ENCODE peak calls at places on chromosomes 11 and 22, in nine cellular contexts. One of them, this sample, is unnamed.

GRCh38 chr11:2799881-2800654 is 85.5 kb downstream of the CDKN1C start:
- DNase-seq in spleen: peak; percentile 61
- DNase-seq in HCT116: no peak
- DNase-seq in stomach: peak; percentile 38
- DNase-seq in endothelial cell of umbilical vein: no peak
- DNase-seq in sigmoid colon: peak; percentile 62
- DNase-seq in Panc1: no peak
- DNase-seq in SK-N-SH: no peak
- DNase-seq in prostate gland: no peak
- DNase-seq in this sample: peak; percentile 6

GRCh38 chr11:47889714-47890441 is 41.7 kb upstream of the NUP160 start:
- DNase-seq in spleen: no peak
- DNase-seq in HCT116: no peak
- DNase-seq in stomach: no peak
- DNase-seq in endothelial cell of umbilical vein: peak; percentile 88
- DNase-seq in sigmoid colon: no peak
- DNase-seq in Panc1: no peak
- DNase-seq in SK-N-SH: no peak
- DNase-seq in prostate gland: no peak
- DNase-seq in this sample: no peak

GRCh38 chr11:79156031-79156430 is 284.8 kb downstream of the TENM4 start:
- DNase-seq in spleen: no peak
- DNase-seq in HCT116: no peak
- DNase-seq in stomach: no peak
- DNase-seq in endothelial cell of umbilical vein: no peak
- DNase-seq in sigmoid colon: no peak
- DNase-seq in Panc1: no peak
- DNase-seq in SK-N-SH: no peak
- DNase-seq in prostate gland: no peak
- DNase-seq in this sample: no peak

GRCh38 chr22:37064553-37064952 is 13.0 kb downstream of the KCTD17 start:
- DNase-seq in spleen: no peak
- DNase-seq in HCT116: no peak
- DNase-seq in stomach: no peak
- DNase-seq in endothelial cell of umbilical vein: no peak
- DNase-seq in sigmoid colon: no peak
- DNase-seq in Panc1: no peak
- DNase-seq in SK-N-SH: no peak
- DNase-seq in prostate gland: no peak
- DNase-seq in this sample: no peak

GRCh38 chr11:64120951-64121569 is 44.9 kb downstream of the MACROD1 start:
- DNase-seq in spleen: no peak
- DNase-seq in HCT116: no peak
- DNase-seq in stomach: no peak
- DNase-seq in endothelial cell of umbilical vein: no peak
- DNase-seq in sigmoid colon: peak; percentile 86
- DNase-seq in Panc1: no peak
- DNase-seq in SK-N-SH: no peak
- DNase-seq in prostate gland: peak; percentile 83
- DNase-seq in this sample: no peak

GRCh38 chr11:134036484-134037092 is 32.3 kb upstream of the JAM3 start:
- DNase-seq in spleen: no peak
- DNase-seq in HCT116: no peak
- DNase-seq in stomach: no peak
- DNase-seq in endothelial cell of umbilical vein: no peak
- DNase-seq in sigmoid colon: no peak
- DNase-seq in Panc1: no peak
- DNase-seq in SK-N-SH: peak; percentile 65
- DNase-seq in prostate gland: no peak
- DNase-seq in this sample: no peak

GRCh38 chr11:66956689-66957290 is 1.4 kb downstream of the PC start:
- DNase-seq in spleen: no peak
- DNase-seq in HCT116: no peak
- DNase-seq in stomach: peak; percentile 27
- DNase-seq in endothelial cell of umbilical vein: no peak
- DNase-seq in sigmoid colon: peak; percentile 70
- DNase-seq in Panc1: no peak
- DNase-seq in SK-N-SH: no peak
- DNase-seq in prostate gland: no peak
- DNase-seq in this sample: no peak

GRCh38 chr22:36546932-36547331 is 18.0 kb upstream of the EIF3D start:
- DNase-seq in spleen: no peak
- DNase-seq in HCT116: peak; percentile 35
- DNase-seq in stomach: no peak
- DNase-seq in endothelial cell of umbilical vein: peak; percentile 15
- DNase-seq in sigmoid colon: no peak
- DNase-seq in Panc1: peak; percentile 76
- DNase-seq in SK-N-SH: no peak
- DNase-seq in prostate gland: no peak
- DNase-seq in this sample: no peak

GRCh38 chr11:119863811-119864601 is 135.0 kb upstream of the NECTIN1 start:
- DNase-seq in spleen: peak; percentile 38
- DNase-seq in HCT116: no peak
- DNase-seq in stomach: no peak
- DNase-seq in endothelial cell of umbilical vein: no peak
- DNase-seq in sigmoid colon: no peak
- DNase-seq in Panc1: no peak
- DNase-seq in SK-N-SH: peak; percentile 57
- DNase-seq in prostate gland: no peak
- DNase-seq in this sample: peak; percentile 85

GRCh38 chr11:44258190-44258489 is 51.8 kb downstream of the ALX4 start:
- DNase-seq in spleen: no peak
- DNase-seq in HCT116: no peak
- DNase-seq in stomach: no peak
- DNase-seq in endothelial cell of umbilical vein: no peak
- DNase-seq in sigmoid colon: no peak
- DNase-seq in Panc1: no peak
- DNase-seq in SK-N-SH: no peak
- DNase-seq in prostate gland: no peak
- DNase-seq in this sample: no peak

GRCh38 chr11:46895821-46896220 is 22.5 kb downstream of the LRP4 start:
- DNase-seq in spleen: peak; percentile 61
- DNase-seq in HCT116: no peak
- DNase-seq in stomach: peak; percentile 89
- DNase-seq in endothelial cell of umbilical vein: no peak
- DNase-seq in sigmoid colon: peak; percentile 83
- DNase-seq in Panc1: no peak
- DNase-seq in SK-N-SH: no peak
- DNase-seq in prostate gland: peak; percentile 75
- DNase-seq in this sample: peak; percentile 20

GRCh38 chr11:87173185-87174039 is 135.7 kb downstream of the TMEM135 start:
- DNase-seq in spleen: no peak
- DNase-seq in HCT116: peak; percentile 56
- DNase-seq in stomach: no peak
- DNase-seq in endothelial cell of umbilical vein: peak; percentile 94
- DNase-seq in sigmoid colon: no peak
- DNase-seq in Panc1: peak; percentile 20
- DNase-seq in SK-N-SH: no peak
- DNase-seq in prostate gland: peak; percentile 8
- DNase-seq in this sample: no peak

GRCh38 chr11:35141538-35141937 is 2.6 kb downstream of the CD44 start:
- DNase-seq in spleen: peak; percentile 90
- DNase-seq in HCT116: no peak
- DNase-seq in stomach: peak; percentile 60
- DNase-seq in endothelial cell of umbilical vein: no peak
- DNase-seq in sigmoid colon: peak; percentile 86
- DNase-seq in Panc1: no peak
- DNase-seq in SK-N-SH: no peak
- DNase-seq in prostate gland: peak; percentile 85
- DNase-seq in this sample: peak; percentile 85

GRCh38 chr11:105589346-105589745 is 20.5 kb upstream of the GRIA4 start:
- DNase-seq in spleen: no peak
- DNase-seq in HCT116: no peak
- DNase-seq in stomach: no peak
- DNase-seq in endothelial cell of umbilical vein: no peak
- DNase-seq in sigmoid colon: no peak
- DNase-seq in Panc1: no peak
- DNase-seq in SK-N-SH: no peak
- DNase-seq in prostate gland: no peak
- DNase-seq in this sample: no peak

DNA sequence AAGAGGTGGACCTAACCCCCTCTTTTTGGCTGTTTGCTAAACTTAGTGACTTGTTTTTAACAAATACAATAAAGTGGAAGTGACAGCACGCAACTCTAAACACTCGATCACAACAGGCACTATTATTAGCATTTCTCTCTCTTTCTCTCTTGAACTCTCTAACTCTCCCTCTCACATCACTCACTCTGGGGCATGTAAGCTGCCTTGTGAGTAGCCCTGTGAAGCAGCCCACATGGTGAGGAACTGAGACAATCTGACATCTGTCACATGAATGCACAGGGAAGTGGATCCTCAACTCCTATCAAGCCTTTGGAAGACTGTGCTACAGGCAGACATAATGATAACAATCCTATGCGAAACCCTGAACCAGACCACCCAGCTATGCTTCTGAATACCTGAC is 609.0 kb upstream of the CNTN5 start:
- DNase-seq in spleen: no peak
- DNase-seq in HCT116: no peak
- DNase-seq in stomach: no peak
- DNase-seq in endothelial cell of umbilical vein: no peak
- DNase-seq in sigmoid colon: no peak
- DNase-seq in Panc1: no peak
- DNase-seq in SK-N-SH: no peak
- DNase-seq in prostate gland: no peak
- DNase-seq in this sample: no peak
- H3K4me3 ChIP-seq in spleen: no peak overlapping the region
- H3K4me3 ChIP-seq in HCT116: no peak overlapping the region
- H3K4me3 ChIP-seq in stomach: no peak overlapping the region
- H3K4me3 ChIP-seq in endothelial cell of umbilical vein: no peak overlapping the region
- H3K4me3 ChIP-seq in sigmoid colon: no peak overlapping the region
- H3K4me3 ChIP-seq in Panc1: no peak overlapping the region
- H3K4me3 ChIP-seq in SK-N-SH: no peak overlapping the region
- H3K4me3 ChIP-seq in prostate gland: no peak overlapping the region
- H3K4me3 ChIP-seq in this sample: no peak overlapping the region

DNA sequence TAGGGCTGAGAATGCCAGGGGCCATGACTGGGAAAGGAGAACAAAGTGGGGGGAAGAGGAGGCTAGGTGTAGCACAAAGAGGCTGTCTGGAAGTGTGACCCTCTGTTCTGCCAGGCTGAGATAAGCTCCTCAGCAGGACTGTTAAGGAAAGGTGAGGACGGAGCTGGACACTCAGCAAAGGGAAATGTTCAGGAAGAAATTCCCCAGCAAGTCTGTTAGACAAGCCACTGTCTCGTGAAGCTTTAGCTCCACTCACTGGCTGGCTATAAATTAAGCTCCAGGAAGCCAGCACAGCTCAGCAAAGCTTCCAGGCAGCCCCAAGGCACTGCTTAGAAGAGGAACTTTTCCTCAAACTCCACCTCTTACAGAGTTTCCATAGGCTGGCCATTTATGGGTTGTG is 181.2 kb upstream of the API5 start:
- DNase-seq in spleen: no peak
- DNase-seq in HCT116: no peak
- DNase-seq in stomach: no peak
- DNase-seq in endothelial cell of umbilical vein: no peak
- DNase-seq in sigmoid colon: no peak
- DNase-seq in Panc1: no peak
- DNase-seq in SK-N-SH: peak; percentile 34
- DNase-seq in prostate gland: peak; percentile 4
- DNase-seq in this sample: no peak
- TF ChIP-seq POLR2AphosphoS5 in spleen: no peak
- TF ChIP-seq POLR2AphosphoS5 in HCT116: no peak
- TF ChIP-seq POLR2AphosphoS5 in stomach: no peak
- TF ChIP-seq POLR2AphosphoS5 in endothelial cell of umbilical vein: no peak
- TF ChIP-seq POLR2AphosphoS5 in sigmoid colon: no peak
- TF ChIP-seq POLR2AphosphoS5 in Panc1: no peak
- TF ChIP-seq POLR2AphosphoS5 in SK-N-SH: no peak
- TF ChIP-seq POLR2AphosphoS5 in prostate gland: no peak
- TF ChIP-seq POLR2AphosphoS5 in this sample: no peak

GRCh38 chr11:16612801-16613400 is 125.5 kb upstream of the C11orf58 start:
- DNase-seq in spleen: no peak
- DNase-seq in HCT116: no peak
- DNase-seq in stomach: no peak
- DNase-seq in endothelial cell of umbilical vein: peak; percentile 8
- DNase-seq in sigmoid colon: no peak
- DNase-seq in Panc1: no peak
- DNase-seq in SK-N-SH: peak; percentile 60
- DNase-seq in prostate gland: no peak
- DNase-seq in this sample: no peak
- H3K4me3 ChIP-seq in spleen: peak overlapping the region; percentile 25
- H3K4me3 ChIP-seq in HCT116: peak overlapping the region; percentile 45
- H3K4me3 ChIP-seq in stomach: peak overlapping the region; percentile 40
- H3K4me3 ChIP-seq in endothelial cell of umbilical vein: no peak overlapping the region
- H3K4me3 ChIP-seq in sigmoid colon: peak overlapping the region; percentile 38
- H3K4me3 ChIP-seq in Panc1: peak overlapping the region; percentile 27
- H3K4me3 ChIP-seq in SK-N-SH: peak overlapping the region; percentile 54
- H3K4me3 ChIP-seq in prostate gland: peak overlapping the region; percentile 22
- H3K4me3 ChIP-seq in this sample: peak overlapping the region; percentile 32

GRCh38 chr22:41620646-41621098 is at the start of gene DESI1:
- DNase-seq in spleen: peak; percentile 99
- DNase-seq in HCT116: no peak
- DNase-seq in stomach: no peak
- DNase-seq in endothelial cell of umbilical vein: no peak
- DNase-seq in sigmoid colon: no peak
- DNase-seq in Panc1: no peak
- DNase-seq in SK-N-SH: no peak
- DNase-seq in prostate gland: no peak
- DNase-seq in this sample: no peak

GRCh38 chr22:41621099-41621910 is at the start of gene XRCC6:
- DNase-seq in spleen: peak; percentile 91
- DNase-seq in HCT116: peak; percentile 100
- DNase-seq in stomach: peak; percentile 100
- DNase-seq in endothelial cell of umbilical vein: peak; percentile 100
- DNase-seq in sigmoid colon: peak; percentile 100
- DNase-seq in Panc1: peak; percentile 97
- DNase-seq in SK-N-SH: peak; percentile 96
- DNase-seq in prostate gland: peak; percentile 100
- DNase-seq in this sample: peak; percentile 100

GRCh38 chr22:41621911-41622179 is 750 bp downstream of the XRCC6 start:
- DNase-seq in spleen: no peak
- DNase-seq in HCT116: no peak
- DNase-seq in stomach: no peak
- DNase-seq in endothelial cell of umbilical vein: no peak
- DNase-seq in sigmoid colon: no peak
- DNase-seq in Panc1: no peak
- DNase-seq in SK-N-SH: no peak
- DNase-seq in prostate gland: no peak
- DNase-seq in this sample: no peak

GRCh38 chr22:41625577-41625976 is 4.5 kb downstream of the XRCC6 start:
- DNase-seq in spleen: peak; percentile 29
- DNase-seq in HCT116: no peak
- DNase-seq in stomach: no peak
- DNase-seq in endothelial cell of umbilical vein: no peak
- DNase-seq in sigmoid colon: no peak
- DNase-seq in Panc1: no peak
- DNase-seq in SK-N-SH: no peak
- DNase-seq in prostate gland: no peak
- DNase-seq in this sample: no peak

DNA sequence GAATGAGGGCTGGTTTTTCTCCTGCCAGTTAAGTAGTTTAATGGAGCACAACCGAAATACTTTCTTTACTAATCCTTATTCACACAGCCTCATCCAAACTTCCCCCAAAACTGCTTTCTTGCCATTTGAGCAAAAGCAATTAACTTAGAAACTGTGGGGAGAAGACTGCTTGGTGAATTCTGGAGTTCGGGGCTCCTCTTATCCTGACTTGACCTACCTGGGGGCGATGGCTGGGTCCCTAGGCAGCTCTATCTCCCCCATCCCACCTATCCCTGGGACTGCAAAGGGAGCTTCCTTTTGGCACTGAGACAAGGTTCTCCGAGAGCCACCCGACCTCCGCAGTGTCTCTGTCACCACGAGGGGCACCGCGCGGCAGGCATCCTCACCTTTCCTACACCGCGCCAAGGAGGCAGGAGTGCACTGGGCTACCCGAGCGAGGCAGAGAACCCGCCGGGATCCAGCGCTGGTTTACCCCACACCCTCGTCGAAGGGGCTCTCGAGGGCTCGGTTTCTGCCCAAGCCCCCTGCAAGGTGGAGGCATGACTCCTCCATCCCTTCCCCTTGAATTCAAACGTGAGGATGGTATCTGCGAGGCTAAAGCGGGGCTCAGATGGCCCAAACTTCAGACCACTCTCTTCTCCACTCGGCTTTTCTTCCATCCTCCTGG is 731 bp downstream of the DESI1 start:
- DNase-seq in spleen: peak; percentile 86
- DNase-seq in HCT116: no peak
- DNase-seq in stomach: peak; percentile 51
- DNase-seq in endothelial cell of umbilical vein: no peak
- DNase-seq in sigmoid colon: peak; percentile 78
- DNase-seq in Panc1: no peak
- DNase-seq in SK-N-SH: peak; percentile 38
- DNase-seq in prostate gland: peak; percentile 38
- DNase-seq in this sample: peak; percentile 64
- TF ChIP-seq POLR2AphosphoS5 in spleen: no peak
- TF ChIP-seq POLR2AphosphoS5 in HCT116: no peak
- TF ChIP-seq POLR2AphosphoS5 in stomach: no peak
- TF ChIP-seq POLR2AphosphoS5 in endothelial cell of umbilical vein: no peak
- TF ChIP-seq POLR2AphosphoS5 in sigmoid colon: no peak
- TF ChIP-seq POLR2AphosphoS5 in Panc1: no peak
- TF ChIP-seq POLR2AphosphoS5 in SK-N-SH: no peak
- TF ChIP-seq POLR2AphosphoS5 in prostate gland: no peak
- TF ChIP-seq POLR2AphosphoS5 in this sample: no peak

This sample was measured in transverse colon.